ENCODE peak calls at places on chromosomes 5 and 9, in six cellular contexts. R is HepG2, A is K562, H is A549, D is GM12878, F is endothelial cell of umbilical vein. U is an unnamed sample.

GRCh38 chr5:169221519-169221918 is 79.4 kb downstream of the SLIT3 start:
- DNase-seq in D (no peak), F (no peak), A (no peak), H (no peak), R (no peak), U (no peak)

GRCh38 chr9:91033802-91034201 is 232.2 kb downstream of the SYK start:
- DNase-seq in D (no peak), F (no peak), R (peak; percentile 13), H (peak; percentile 57), A (peak; percentile 13), U (peak; percentile 62)

GRCh38 chr9:127873886-127874285 is 3.6 kb downstream of the AK1 start:
- DNase-seq in F (peak; percentile 34), H (no peak), R (no peak), D (no peak), A (no peak), U (no peak)

GRCh38 chr9:4099961-4100360 is 199.9 kb downstream of the GLIS3 start:
- DNase-seq in F (no peak), D (no peak), A (no peak), H (no peak), R (no peak), U (no peak)

GRCh38 chr9:113588242-113588810 is 124.8 kb downstream of the RGS3 start:
- DNase-seq in H (no peak), R (no peak), F (peak; percentile 91), D (no peak), A (no peak), U (no peak)

GRCh38 chr9:99998866-99999265 is 92.4 kb downstream of the STX17 start:
- DNase-seq in H (no peak), D (no peak), R (no peak), F (no peak), A (no peak), U (no peak)

GRCh38 chr5:32790411-32790951 is 79.4 kb downstream of the NPR3 start:
- DNase-seq in D (no peak), H (no peak), R (no peak), F (no peak), A (no peak), U (no peak)

GRCh38 chr9:12748954-12749353 is 25.9 kb upstream of the LURAP1L start:
- DNase-seq in A (no peak), R (no peak), F (no peak), D (no peak), H (no peak), U (no peak)

GRCh38 chr5:32265902-32266301 is 46.8 kb downstream of the MTMR12 start:
- DNase-seq in F (no peak), A (peak; percentile 47), D (no peak), H (no peak), R (no peak), U (no peak)

GRCh38 chr9:134031071-134031470 is 5.8 kb downstream of the BRD3OS start:
- DNase-seq in R (no peak), H (no peak), F (no peak), D (no peak), A (no peak), U (no peak)

GRCh38 chr9:28503573-28503972 is 930.3 kb upstream of the C9orf72 start:
- DNase-seq in H (no peak), F (no peak), D (no peak), A (no peak), R (no peak), U (no peak)

GRCh38 chr5:71573611-71574010 is 13.5 kb upstream of the MCCC2 start:
- DNase-seq in R (peak; percentile 41), F (no peak), H (no peak), A (no peak), D (no peak), U (no peak)

GRCh38 chr5:65809817-65810531 is 88.0 kb downstream of the NLN start:
- DNase-seq in D (no peak), A (peak; percentile 17), H (peak; percentile 6), F (no peak), R (no peak), U (no peak)

GRCh38 chr9:129462360-129462759 is 158.5 kb downstream of the C9orf50 start:
- DNase-seq in D (no peak), F (no peak), R (no peak), A (no peak), H (no peak), U (no peak)

GRCh38 chr5:171736976-171737848 is 48.4 kb upstream of the SMIM23 start:
- DNase-seq in H (no peak), D (no peak), F (no peak), R (no peak), A (no peak), U (no peak)

GRCh38 chr9:128724744-128725211 is 851 bp upstream of the ZDHHC12 start:
- DNase-seq in R (peak; percentile 20), F (peak; percentile 70), H (peak; percentile 83), D (peak; percentile 32), A (peak; percentile 92), U (peak; percentile 79)

GRCh38 chr5:130616161-130616560 is 548.9 kb downstream of the HINT1 start:
- DNase-seq in D (no peak), A (no peak), H (no peak), F (no peak), R (no peak), U (peak; percentile 34)

GRCh38 chr9:15231788-15232635 is 75.0 kb downstream of the TTC39B start:
- DNase-seq in H (peak; percentile 67), R (peak; percentile 22), D (no peak), A (peak; percentile 23), F (peak; percentile 40), U (peak; percentile 75)

GRCh38 chr5:17288570-17288969 is 71.1 kb downstream of the BASP1 start:
- DNase-seq in A (no peak), D (no peak), F (no peak), R (no peak), H (no peak), U (no peak)

GRCh38 chr5:135951257-135951656 is 3.5 kb downstream of the LECT2 start:
- DNase-seq in H (no peak), F (no peak), R (no peak), A (no peak), D (no peak), U (no peak)

GRCh38 chr5:133924221-133924920 is 44.1 kb downstream of the C5orf15 start:
- DNase-seq in A (no peak), R (no peak), F (no peak), H (no peak), D (no peak), U (no peak)

GRCh38 chr5:80961376-80962281 is 1.5 kb downstream of the RASGRF2 start:
- DNase-seq in A (no peak), H (no peak), D (no peak), R (peak; percentile 54), F (no peak), U (peak; percentile 4)

GRCh38 chr9:117413346-117414219 is 1.3 kb downstream of the ASTN2 start:
- DNase-seq in A (no peak), F (no peak), R (no peak), D (no peak), H (no peak), U (no peak)

GRCh38 chr9:589723-590122 is 251.8 kb upstream of the DMRT1 start:
- DNase-seq in D (no peak), H (peak; percentile 16), R (no peak), F (peak; percentile 45), A (no peak), U (no peak)

GRCh38 chr5:90830058-90830457 is 271.5 kb downstream of the ADGRV1 start:
- DNase-seq in H (no peak), F (no peak), R (no peak), D (no peak), A (no peak), U (no peak)

DNA sequence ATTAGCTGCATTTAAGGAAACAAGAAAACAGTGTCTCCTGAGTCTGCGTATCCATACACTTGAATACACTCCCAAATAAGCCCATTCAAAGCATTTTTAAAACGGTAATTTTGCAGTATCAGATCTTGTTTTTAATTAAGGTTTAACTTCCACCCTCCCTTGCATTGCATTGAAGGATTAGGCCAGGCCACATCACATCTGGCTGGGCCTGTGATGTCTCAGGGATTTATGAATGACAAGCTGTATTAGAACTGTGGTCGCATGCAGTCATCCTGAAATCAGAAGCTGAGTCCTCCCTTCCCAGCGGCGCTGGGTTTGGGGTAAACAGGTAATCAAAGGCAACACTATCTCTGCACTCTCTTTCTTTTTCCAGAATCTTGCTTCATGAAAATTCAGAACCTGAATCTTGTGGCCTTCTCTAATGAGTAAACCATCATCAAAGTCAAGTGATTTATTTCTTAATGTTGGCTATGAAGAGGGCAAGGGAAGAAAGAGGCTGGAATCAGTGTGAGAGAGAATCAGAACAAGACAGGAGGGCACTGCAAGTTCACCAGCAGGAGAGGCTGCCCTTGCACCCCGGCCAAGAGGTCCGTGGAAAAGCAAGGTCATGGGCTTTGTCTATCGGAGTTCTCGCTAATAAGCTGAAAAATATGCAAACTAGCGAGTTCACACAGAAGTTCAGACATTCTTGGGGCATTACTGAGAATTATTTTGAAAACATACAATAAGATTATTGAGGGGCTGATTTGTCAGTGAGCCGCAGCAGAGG is 80.0 kb upstream of the ZSWIM6 start:
- DNase-seq in A (no peak), F (no peak), D (no peak), H (no peak), R (no peak), U (no peak)
- TF ChIP-seq MYC in A (no peak), F (no peak), D (no peak), H (no peak), R (no peak), U (no peak)

GRCh38 chr9:132181796-132182521 is 20.1 kb downstream of the NTNG2 start:
- DNase-seq in H (no peak), R (no peak), D (no peak), A (no peak), F (no peak), U (no peak)

GRCh38 chr9:132182609-132183073 is 20.8 kb downstream of the NTNG2 start:
- DNase-seq in D (no peak), R (no peak), F (no peak), A (no peak), H (peak; percentile 26), U (no peak)

GRCh38 chr9:132185164-132186009 is 23.5 kb downstream of the NTNG2 start:
- DNase-seq in A (no peak), F (no peak), D (no peak), R (no peak), H (no peak), U (peak; percentile 35)

GRCh38 chr9:132183715-132184114 is 21.9 kb downstream of the NTNG2 start:
- DNase-seq in H (no peak), A (no peak), R (no peak), D (no peak), F (no peak), U (no peak)

DNA sequence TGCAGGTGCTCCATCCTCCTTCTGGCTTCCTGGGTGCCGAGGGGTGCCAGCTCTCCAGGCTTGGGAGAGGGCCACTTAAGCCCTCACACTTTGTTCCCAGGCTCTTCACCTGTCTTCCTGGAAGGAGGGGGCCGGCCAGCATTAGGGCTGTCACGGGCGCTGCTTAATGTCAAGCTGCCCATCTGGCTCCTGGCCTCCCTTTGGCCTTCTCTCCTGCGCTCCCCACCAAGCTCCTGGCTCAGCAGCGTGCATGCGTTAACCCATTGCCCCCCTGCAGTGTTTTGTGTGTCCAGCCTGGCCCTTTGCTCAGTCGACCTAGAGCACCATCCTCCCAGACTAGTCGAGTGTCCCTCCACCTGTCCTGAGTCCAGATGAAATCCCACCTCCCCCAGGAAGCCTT is 21.3 kb downstream of the NTNG2 start:
- DNase-seq in R (no peak), D (no peak), H (no peak), F (no peak), A (no peak), U (no peak)
- TF ChIP-seq MYC in R (no peak), D (no peak), H (no peak), F (no peak), A (no peak), U (no peak)

GRCh38 chr5:66861402-66861801 is 265.2 kb downstream of the MAST4 start:
- DNase-seq in H (no peak), D (no peak), A (no peak), R (no peak), F (no peak), U (no peak)
- TF ChIP-seq MYC in H (no peak), D (no peak), A (no peak), R (no peak), F (no peak), U (no peak)

GRCh38 chr5:159951834-159952233 is 35.6 kb downstream of the ADRA1B start:
- DNase-seq in R (no peak), F (no peak), H (no peak), D (no peak), A (no peak), U (no peak)
- TF ChIP-seq MYC in R (no peak), F (no peak), H (no peak), D (no peak), A (no peak), U (no peak)